ENCODE peak calls at places on chromosomes 6 and 20, in four cellular contexts. F is NCI-H1105; G is activated CD8-positive, alpha-beta memory T cell treated with anti-CD3 and anti-CD28 coated beads, Interleukin-2, amount 10 ng/mL, durations not matched to agents 7 days and 5 days; R is stimulated activated CD4-positive, alpha-beta T cell treated with anti-CD3 and anti-CD28 coated beads, Interleukin-2, amount 100 ng/mL, for 48 hours. D is an unnamed sample.

GRCh38 chr20:37166867-37167266 is 12.3 kb upstream of the RPN2 start:
- DNase-seq in G (no peak), F (no peak), R (no peak), D (no peak)

GRCh38 chr20:854601-855000 is 21.1 kb downstream of the FAM110A start:
- DNase-seq in G (no peak), F (no peak), R (no peak), D (no peak)

GRCh38 chr6:8194499-8194898 is 92.2 kb upstream of the EEF1E1 start:
- DNase-seq in F (no peak), G (no peak), R (no peak), D (no peak)

GRCh38 chr6:168366473-168366872 is 46.9 kb upstream of the DACT2 start:
- DNase-seq in G (no peak), F (no peak), R (no peak), D (no peak)

GRCh38 chr6:170254315-170255213 is 36.3 kb downstream of the DLL1 start:
- DNase-seq in R (no peak), G (no peak), F (no peak), D (no peak)

GRCh38 chr6:47464052-47464451 is 13.5 kb upstream of the CD2AP start:
- DNase-seq in G (no peak), R (no peak), F (peak; percentile 50), D (no peak)

GRCh38 chr6:54698974-54699373 is 147.6 kb upstream of the FAM83B start:
- DNase-seq in F (no peak), G (no peak), R (no peak), D (no peak)

GRCh38 chr20:942611-943010 is 26.5 kb upstream of the ANGPT4 start:
- DNase-seq in R (no peak), G (no peak), F (no peak), D (no peak)

GRCh38 chr20:8421981-8422380 is 289.9 kb downstream of the PLCB1 start:
- DNase-seq in G (no peak), F (no peak), R (no peak), D (no peak)

GRCh38 chr6:150617496-150618460 is 18.1 kb downstream of the PLEKHG1 start:
- DNase-seq in R (no peak), G (no peak), F (no peak), D (no peak)

GRCh38 chr6:17269840-17270239 is 11.3 kb upstream of the RBM24 start:
- DNase-seq in R (no peak), F (no peak), G (no peak), D (no peak)

GRCh38 chr6:79536615-79536968 is 638 bp downstream of the LCA5 start:
- DNase-seq in F (no peak), G (no peak), R (no peak), D (no peak)

GRCh38 chr6:132708771-132709170 is 5.1 kb downstream of the VNN1 start:
- DNase-seq in R (no peak), F (no peak), G (no peak), D (no peak)

GRCh38 chr6:49409951-49410542 is 53.0 kb downstream of the MMUT start:
- DNase-seq in R (peak; percentile 54), F (peak; percentile 71), G (peak; percentile 63), D (peak; percentile 2)

GRCh38 chr6:17347012-17347411 is 46.4 kb upstream of the CAP2 start:
- DNase-seq in F (no peak), R (no peak), G (no peak), D (no peak)

GRCh38 chr6:33670971-33671370 is 40.5 kb downstream of the UQCC2 start:
- DNase-seq in F (no peak), R (no peak), G (no peak), D (no peak)

D was measured in GM12891.